ENCODE peak calls at places on chromosomes 6 and 20, in ten cellular contexts. D, S, F, B, P, I, U, A, L and K are unnamed samples.
A peak's percentile ranks its signal among the peaks of the same experiment; 100 is the strongest.

GRCh38 chr20:13856356-13856755 is 71.5 kb downstream of the NDUFAF5 start:
- DNase-seq in D (no peak), S (no peak), F (no peak), B (peak; percentile 34), P (no peak), I (no peak), U (no peak), A (no peak), L (no peak), K (no peak)

GRCh38 chr6:151917531-151918329 is 110.2 kb downstream of the ESR1 start:
- DNase-seq in D (no peak), S (no peak), F (peak; percentile 36), B (peak; percentile 77), P (no peak), I (no peak), U (no peak), A (no peak), L (no peak), K (no peak)

GRCh38 chr20:34345426-34345757 is 17.7 kb upstream of the ITCH start:
- DNase-seq in D (no peak), S (no peak), F (no peak), B (no peak), P (no peak), I (no peak), U (no peak), A (no peak), L (no peak), K (no peak)

GRCh38 chr20:51876511-51876910 is 74.2 kb upstream of the SALL4 start:
- DNase-seq in D (no peak), S (no peak), F (no peak), B (no peak), P (no peak), I (no peak), U (no peak), A (no peak), L (no peak), K (no peak)

GRCh38 chr6:58198301-58198700 is 880.9 kb downstream of the PRIM2 start:
- DNase-seq in D (no peak), S (no peak), F (peak; percentile 68), B (peak; percentile 71), P (no peak), I (no peak), U (no peak), A (no peak), L (no peak), K (no peak)

GRCh38 chr6:5851261-5851757 is 155.4 kb downstream of the NRN1 start:
- DNase-seq in D (peak; percentile 91), S (no peak), F (peak; percentile 9), B (peak; percentile 30), P (no peak), I (peak; percentile 39), U (peak; percentile 35), A (peak; percentile 36), L (no peak), K (no peak)

GRCh38 chr6:110015206-110015605 is 37.1 kb downstream of the GPR6 start:
- DNase-seq in D (no peak), S (no peak), F (no peak), B (no peak), P (no peak), I (no peak), U (no peak), A (no peak), L (no peak), K (no peak)

GRCh38 chr6:118298476-118298875 is 249.6 kb upstream of the PLN start:
- DNase-seq in D (no peak), S (no peak), F (no peak), B (no peak), P (no peak), I (peak; percentile 36), U (no peak), A (no peak), L (no peak), K (no peak)

GRCh38 chr6:132780770-132781371 is 17.6 kb downstream of the SLC18B1 start:
- DNase-seq in D (no peak), S (no peak), F (peak; percentile 70), B (no peak), P (no peak), I (peak; percentile 16), U (no peak), A (no peak), L (no peak), K (no peak)

GRCh38 chr20:5539656-5540055 is 210.5 kb upstream of the SHLD1 start:
- DNase-seq in D (no peak), S (no peak), F (no peak), B (no peak), P (no peak), I (no peak), U (no peak), A (no peak), L (no peak), K (no peak)

DNA sequence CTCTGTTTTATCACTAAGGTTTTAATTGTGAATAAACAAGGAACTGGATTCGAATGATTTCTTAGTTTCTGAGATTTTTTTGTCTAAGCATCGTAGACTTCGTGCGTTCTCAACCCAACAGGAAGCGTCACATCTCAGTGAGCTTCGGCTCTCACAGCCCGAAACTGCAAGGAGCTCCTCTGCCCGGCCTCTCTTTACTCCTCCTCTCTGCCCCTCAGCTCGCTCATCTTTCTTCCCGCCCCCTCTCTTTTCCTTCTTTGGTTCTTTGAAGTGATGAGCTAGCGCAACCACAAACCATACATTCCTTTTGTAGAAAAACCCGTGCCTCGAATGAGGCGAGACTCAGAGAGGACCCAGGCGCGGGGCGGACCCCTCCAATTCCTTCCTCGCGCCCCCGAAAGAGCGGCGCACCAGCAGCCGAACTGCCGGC is 480 bp upstream of the NT5E start:
- DNase-seq in D (peak; percentile 47), S (peak; percentile 64), F (peak; percentile 82), B (peak; percentile 91), P (no peak), I (peak; percentile 88), U (no peak), A (no peak), L (no peak), K (no peak)
- H3K27me3 ChIP-seq in D (peaks cover 24% of the 10 kb centered on the region), S (no peaks in the 10 kb centered on the region), F (no peaks in the 10 kb centered on the region), B (no peaks in the 10 kb centered on the region), P (no peaks in the 10 kb centered on the region), I (no peaks in the 10 kb centered on the region), U (peaks cover 94% of the 10 kb centered on the region), A (no peaks in the 10 kb centered on the region), L (no peaks in the 10 kb centered on the region), K (no peaks in the 10 kb centered on the region)

GRCh38 chr6:15267221-15267620 is 21.4 kb downstream of the JARID2 start:
- DNase-seq in D (no peak), S (no peak), F (no peak), B (no peak), P (no peak), I (no peak), U (no peak), A (no peak), L (no peak), K (no peak)

GRCh38 chr6:15265787-15266186 is 19.9 kb downstream of the JARID2 start:
- DNase-seq in D (no peak), S (no peak), F (no peak), B (no peak), P (no peak), I (no peak), U (no peak), A (no peak), L (no peak), K (no peak)

GRCh38 chr6:15268130-15268908 is 22.4 kb downstream of the JARID2 start:
- DNase-seq in D (peak; percentile 82), S (no peak), F (no peak), B (no peak), P (no peak), I (no peak), U (no peak), A (no peak), L (no peak), K (no peak)

GRCh38 chr6:15264902-15265761 is 19.3 kb downstream of the JARID2 start:
- DNase-seq in D (no peak), S (peak; percentile 54), F (no peak), B (no peak), P (no peak), I (peak; percentile 74), U (peak; percentile 48), A (no peak), L (no peak), K (no peak)

GRCh38 chr6:15266423-15266996 is 20.6 kb downstream of the JARID2 start:
- DNase-seq in D (no peak), S (peak; percentile 66), F (no peak), B (no peak), P (no peak), I (no peak), U (peak; percentile 33), A (no peak), L (no peak), K (no peak)
- H3K27me3 ChIP-seq in D (no peaks in the 10 kb centered on the region), S (no peaks in the 10 kb centered on the region), F (no peaks in the 10 kb centered on the region), B (no peaks in the 10 kb centered on the region), P (no peaks in the 10 kb centered on the region), I (no peaks in the 10 kb centered on the region), U (no peaks in the 10 kb centered on the region), A (no peaks in the 10 kb centered on the region), L (no peaks in the 10 kb centered on the region), K (no peaks in the 10 kb centered on the region)

DNA sequence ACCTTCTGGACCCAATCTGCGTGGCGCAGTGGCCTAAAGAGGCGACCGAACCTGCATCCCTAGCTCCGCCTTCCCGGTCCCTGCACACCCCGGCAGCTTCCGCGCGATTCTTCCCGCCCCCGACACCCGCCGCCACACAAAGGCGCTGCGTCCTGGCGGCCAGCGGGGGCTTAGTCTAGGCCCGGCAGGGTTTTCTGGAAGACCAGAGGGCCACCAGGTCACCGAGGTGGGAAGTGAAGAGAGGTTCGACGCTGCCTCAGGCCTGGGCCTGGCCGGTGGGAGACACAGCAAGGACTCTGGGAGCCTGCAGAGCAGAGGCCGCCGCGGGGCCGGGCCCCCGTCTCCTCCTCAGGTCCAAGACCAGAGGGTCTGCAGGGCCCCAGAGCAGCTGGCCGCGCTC is 154.9 kb downstream of the OR2B2 start:
- DNase-seq in D (peak; percentile 73), S (no peak), F (no peak), B (no peak), P (no peak), I (no peak), U (no peak), A (no peak), L (peak; percentile 61), K (no peak)
- H3K27me3 ChIP-seq in D (peaks cover 12% of the 10 kb centered on the region), S (no peaks in the 10 kb centered on the region), F (peaks cover 22% of the 10 kb centered on the region), B (no peaks in the 10 kb centered on the region), P (no peaks in the 10 kb centered on the region), I (peaks cover 3% of the 10 kb centered on the region), U (peaks cover 61% of the 10 kb centered on the region), A (no peaks in the 10 kb centered on the region), L (no peaks in the 10 kb centered on the region), K (no peaks in the 10 kb centered on the region)

GRCh38 chr20:62570403-62570802 is 71.9 kb upstream of the SLCO4A1 start:
- DNase-seq in D (no peak), S (no peak), F (no peak), B (no peak), P (no peak), I (no peak), U (peak; percentile 49), A (peak; percentile 17), L (no peak), K (no peak)

GRCh38 chr20:62570897-62571666 is 71.2 kb upstream of the SLCO4A1 start:
- DNase-seq in D (no peak), S (no peak), F (no peak), B (no peak), P (no peak), I (no peak), U (peak; percentile 53), A (no peak), L (no peak), K (no peak)

GRCh38 chr20:62569615-62570014 is 72.7 kb upstream of the SLCO4A1 start:
- DNase-seq in D (no peak), S (no peak), F (no peak), B (no peak), P (no peak), I (no peak), U (no peak), A (no peak), L (no peak), K (no peak)

GRCh38 chr20:62572980-62573379 is 69.3 kb upstream of the SLCO4A1 start:
- DNase-seq in D (no peak), S (no peak), F (no peak), B (no peak), P (no peak), I (no peak), U (no peak), A (no peak), L (no peak), K (no peak)

GRCh38 chr20:62571667-62572344 is 70.5 kb upstream of the SLCO4A1 start:
- DNase-seq in D (peak; percentile 62), S (no peak), F (no peak), B (no peak), P (no peak), I (no peak), U (no peak), A (no peak), L (no peak), K (no peak)
- H3K27me3 ChIP-seq in D (no peaks in the 10 kb centered on the region), S (peaks cover 46% of the 10 kb centered on the region), F (peaks cover 64% of the 10 kb centered on the region), B (peaks cover 33% of the 10 kb centered on the region), P (no peaks in the 10 kb centered on the region), I (peaks cover 2% of the 10 kb centered on the region), U (peaks cover 36% of the 10 kb centered on the region), A (no peaks in the 10 kb centered on the region), L (no peaks in the 10 kb centered on the region), K (peaks cover 92% of the 10 kb centered on the region)